ENCODE peak calls at places on chromosomes 1 and 21, in seven cellular contexts. Y is ovary, L is body of pancreas, G is prostate gland, D is suprapubic skin, P is PC-3, V is left ventricle myocardium inferior. Q is an unnamed sample. For H3K9me3, the result is how much of the 10 kb centered on the place peaks cover.

GRCh38 chr1:41455479-41456271 is 28.8 kb downstream of the EDN2 start:
- DNase-seq in P (no peak), G (peak), V (peak), L (no peak), D (no peak), Y (no peak), Q (no peak)

GRCh38 chr1:79042117-79042516 is 35.6 kb upstream of the ADGRL4 start:
- DNase-seq in Y (no peak), G (no peak), D (no peak), V (no peak), P (peak), L (no peak), Q (no peak)

GRCh38 chr1:176745945-176746344 is 283.0 kb downstream of the PAPPA2 start:
- DNase-seq in P (peak), L (no peak), D (no peak), G (no peak), V (no peak), Y (no peak), Q (peak)

GRCh38 chr1:88640060-88640459 is 44.0 kb upstream of the PKN2 start:
- DNase-seq in L (no peak), P (no peak), Y (no peak), D (no peak), G (no peak), V (no peak), Q (no peak)

GRCh38 chr1:183022202-183023145 is 746 bp upstream of the LAMC1 start:
- DNase-seq in G (peak), L (peak), Y (peak), D (peak), V (peak), P (peak), Q (peak)

GRCh38 chr1:58551741-58552140 is 5.2 kb upstream of the OMA1 start:
- DNase-seq in G (no peak), P (no peak), D (no peak), Y (peak), L (no peak), V (no peak), Q (no peak)

GRCh38 chr1:172144445-172145060 is 275.9 kb upstream of the C1orf105 start:
- DNase-seq in G (peak), V (peak), Y (peak), D (peak), L (peak), P (no peak), Q (no peak)

GRCh38 chr1:30877205-30877912 is 31.2 kb downstream of the SDC3 start:
- DNase-seq in Y (peak), P (no peak), V (peak), D (no peak), G (peak), L (peak), Q (no peak)

GRCh38 chr21:25560151-25560783 is 47.0 kb downstream of the MRPL39 start:
- DNase-seq in Y (no peak), P (peak), V (no peak), D (no peak), G (no peak), L (no peak), Q (no peak)

GRCh38 chr1:58670200-58670599 is 29.7 kb downstream of the MYSM1 start:
- DNase-seq in Y (no peak), L (no peak), P (no peak), D (no peak), V (no peak), G (no peak), Q (no peak)

GRCh38 chr1:172656576-172656975 is 2.3 kb upstream of the FASLG start:
- DNase-seq in L (no peak), D (no peak), V (no peak), Y (no peak), P (no peak), G (no peak), Q (no peak)

GRCh38 chr1:43913051-43913501 is 20.5 kb upstream of the ARTN start:
- DNase-seq in Y (no peak), P (no peak), D (no peak), L (no peak), G (no peak), V (no peak), Q (peak)

GRCh38 chr1:153612755-153613331 is at the start of gene S100A16:
- DNase-seq in L (peak), V (peak), Y (peak), D (peak), G (peak), P (peak), Q (peak)

GRCh38 chr1:174110053-174110452 is 49.3 kb upstream of the RABGAP1L start:
- DNase-seq in L (no peak), Y (no peak), G (no peak), V (no peak), D (no peak), P (no peak), Q (no peak)

DNA sequence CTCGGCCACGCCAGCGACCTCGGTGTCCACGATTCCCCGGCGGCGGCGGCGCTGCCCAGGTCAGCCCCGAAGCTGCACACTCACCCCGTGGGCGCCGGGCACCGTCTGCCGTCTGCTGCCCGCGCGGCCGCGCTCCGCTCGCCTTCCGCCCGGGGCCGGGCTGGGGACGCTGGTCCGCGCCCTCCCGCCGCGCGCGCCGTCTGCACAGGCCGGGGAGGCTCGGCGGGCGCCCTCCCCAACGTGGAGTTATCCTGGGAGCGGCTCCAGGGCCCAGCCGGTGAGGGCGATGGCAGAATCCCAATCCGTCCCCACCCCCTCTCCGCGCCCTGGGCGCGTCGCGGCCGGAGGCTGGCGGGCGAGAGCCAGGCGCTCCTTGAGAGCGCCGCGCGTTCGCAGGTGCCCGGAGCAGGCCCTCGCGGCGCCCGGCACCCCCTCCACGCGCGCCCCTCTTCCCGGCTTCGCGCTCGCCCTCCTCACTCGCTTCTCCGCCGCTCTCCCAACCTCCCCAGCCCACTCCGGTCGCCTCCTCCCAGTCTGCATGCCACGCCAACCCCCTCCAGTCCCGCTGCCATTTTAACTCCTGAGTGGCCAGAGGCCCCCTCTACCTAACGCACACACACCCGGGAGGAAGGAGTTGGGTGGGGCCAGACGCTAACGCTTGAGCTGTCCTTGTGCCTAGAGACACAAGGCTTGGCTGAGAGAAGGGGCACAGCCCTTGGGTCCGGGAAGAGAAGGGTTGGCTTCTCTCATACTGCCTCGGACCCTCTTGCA is at the start of gene LRRN2:
- DNase-seq in D (no peak), V (peak), L (no peak), Y (peak), P (peak), G (no peak), Q (peak)
- H3K4me3 ChIP-seq in D (peak), V (peak), L (no peak), Y (peak), P (peak), G (peak), Q (peak)

GRCh38 chr21:16087523-16087922 is 357.7 kb downstream of the USP25 start:
- DNase-seq in Y (no peak), D (no peak), L (no peak), P (no peak), V (no peak), G (no peak), Q (no peak)
- TF ChIP-seq CTCF in Y (no peak), D (no peak), L (no peak), P (no peak), V (no peak), G (no peak), Q (no peak)

GRCh38 chr1:3541465-3541864 is 69.8 kb downstream of the MEGF6 start:
- DNase-seq in G (no peak), L (no peak), D (no peak), P (no peak), Y (no peak), V (no peak), Q (no peak)

GRCh38 chr1:3542635-3543034 is 68.7 kb downstream of the MEGF6 start:
- DNase-seq in V (no peak), Y (no peak), D (no peak), P (no peak), L (no peak), G (no peak), Q (no peak)

GRCh38 chr1:3541930-3542329 is 69.4 kb downstream of the MEGF6 start:
- DNase-seq in D (no peak), L (no peak), P (no peak), V (no peak), Y (no peak), G (no peak), Q (peak)

GRCh38 chr1:3544050-3544977 is 67.0 kb downstream of the MEGF6 start:
- DNase-seq in Y (no peak), G (no peak), L (no peak), P (no peak), V (no peak), D (no peak), Q (no peak)

DNA sequence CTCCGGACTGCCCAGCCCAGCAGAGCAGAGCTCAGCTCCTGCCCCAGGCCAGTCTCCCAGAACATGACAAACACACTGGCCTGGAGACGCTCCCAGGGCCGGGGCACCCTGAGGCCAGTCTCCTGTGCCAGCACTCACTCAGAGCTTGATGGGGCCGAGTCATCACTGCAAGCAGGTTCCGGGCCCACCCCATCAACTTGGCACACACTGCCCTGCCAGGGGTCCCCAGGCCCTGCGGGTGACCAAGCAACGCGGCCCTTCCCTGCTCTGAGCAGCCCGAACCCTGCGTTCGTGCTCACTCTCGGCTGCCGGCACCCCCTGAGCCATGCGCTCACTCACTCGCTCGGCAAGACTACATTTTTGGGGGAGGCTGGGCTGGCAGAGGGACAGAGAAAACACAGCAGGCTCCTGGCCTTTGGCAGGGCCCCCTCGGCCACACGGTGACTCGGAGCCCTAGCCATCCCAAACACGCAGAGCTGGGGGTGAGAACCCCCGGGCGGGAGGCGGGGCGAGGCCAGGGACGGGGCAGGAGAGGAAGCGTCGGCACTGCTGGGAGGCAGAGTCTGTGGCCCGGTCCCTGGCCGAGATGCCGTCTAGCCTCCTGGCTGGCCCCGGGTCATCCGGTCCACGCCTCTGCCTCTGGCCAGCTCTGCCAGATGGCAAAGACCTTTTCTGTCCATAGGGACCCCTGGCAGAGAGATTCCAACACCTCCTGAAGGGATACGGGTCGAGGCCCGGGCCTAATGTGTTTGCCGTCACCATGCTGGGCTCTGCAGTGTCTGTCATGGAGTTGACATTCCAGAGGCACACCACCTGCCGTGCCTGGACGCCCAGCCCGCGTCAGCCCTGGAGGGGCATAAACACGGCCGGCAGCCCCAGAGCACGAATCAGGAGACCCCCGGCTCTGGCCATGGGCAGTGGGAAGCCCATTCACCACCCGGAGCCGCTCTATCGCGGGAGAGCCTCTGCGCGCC is 67.9 kb downstream of the MEGF6 start:
- DNase-seq in L (no peak), P (peak), D (no peak), Y (no peak), G (peak), V (no peak), Q (no peak)
- H3K9me3 ChIP-seq in L (under half), P (under half), D (under half), Y (under half), G (under half), V (under half), Q (under half)

GRCh38 chr1:9643351-9644256 is 7.9 kb upstream of the PIK3CD start:
- DNase-seq in G (no peak), V (no peak), P (no peak), L (peak), D (no peak), Y (no peak), Q (no peak)
- H3K4me3 ChIP-seq in G (no peak), V (no peak), P (no peak), L (no peak), D (no peak), Y (no peak), Q (no peak)

Q was measured in WERI-Rb-1.